ENCODE peak calls at places on chromosomes 7 and 10, in six cellular contexts. Z is uterus, M is Peyer's patch, X is Panc1, H is esophagus squamous epithelium, E is tibial artery. T is an unnamed sample. For H3K36me3, the result is how much of the 10 kb centered on the place peaks cover.

GRCh38 chr7:1763033-1763432 is 93.0 kb downstream of the ELFN1 start:
- DNase-seq in X (no peak), Z (no peak), M (no peak), H (no peak), E (no peak), T (no peak)

GRCh38 chr10:51063659-51064535 is 10.4 kb upstream of the PRKG1 start:
- DNase-seq in E (no peak), M (no peak), X (peak), H (no peak), Z (no peak), T (no peak)

GRCh38 chr10:124465003-124465776 is 3.6 kb downstream of the LHPP start:
- DNase-seq in H (no peak), X (no peak), Z (no peak), M (no peak), E (no peak), T (no peak)

GRCh38 chr10:92149261-92149660 is 141.6 kb downstream of the CPEB3 start:
- DNase-seq in X (no peak), E (no peak), Z (no peak), M (no peak), H (no peak), T (no peak)

GRCh38 chr7:76364198-76364584 is 5.4 kb upstream of the YWHAG start:
- DNase-seq in H (no peak), M (no peak), E (peak), Z (peak), X (no peak), T (peak)

GRCh38 chr7:151808296-151809155 is 68.4 kb downstream of the PRKAG2 start:
- DNase-seq in H (no peak), M (peak), Z (no peak), E (no peak), X (peak), T (peak)

GRCh38 chr10:130425881-130426435 is 289.8 kb downstream of the GLRX3 start:
- DNase-seq in H (no peak), Z (no peak), E (no peak), M (peak), X (no peak), T (no peak)

GRCh38 chr10:4662576-4663161 is 163.3 kb upstream of the AKR1E2 start:
- DNase-seq in E (peak), H (no peak), X (no peak), Z (no peak), M (no peak), T (no peak)

GRCh38 chr7:121798076-121798475 is 74.9 kb upstream of the PTPRZ1 start:
- DNase-seq in Z (no peak), E (no peak), M (no peak), H (no peak), X (no peak), T (no peak)

GRCh38 chr7:130998993-130999602 is 265.1 kb upstream of the KLF14 start:
- DNase-seq in Z (no peak), E (no peak), X (no peak), M (no peak), H (no peak), T (no peak)

GRCh38 chr10:18955041-18955440 is 93.6 kb upstream of the MALRD1 start:
- DNase-seq in E (no peak), Z (no peak), M (no peak), X (no peak), H (no peak), T (no peak)

GRCh38 chr7:85535974-85536729 is 349.3 kb upstream of the SEMA3D start:
- DNase-seq in X (no peak), E (no peak), Z (no peak), M (no peak), H (no peak), T (no peak)

GRCh38 chr7:86968618-86969017 is 90.8 kb downstream of the ELAPOR2 start:
- DNase-seq in E (no peak), H (no peak), Z (no peak), M (no peak), X (no peak), T (no peak)

GRCh38 chr7:43630466-43630865 is 47.6 kb downstream of the STK17A start:
- DNase-seq in M (no peak), H (no peak), Z (no peak), E (no peak), X (no peak), T (no peak)

GRCh38 chr10:86862786-86863185 is 94.6 kb downstream of the MMRN2 start:
- DNase-seq in X (no peak), E (no peak), H (no peak), Z (no peak), M (no peak), T (no peak)

GRCh38 chr10:129626801-129627434 is 159.9 kb downstream of the MGMT start:
- DNase-seq in M (no peak), X (no peak), H (no peak), E (no peak), Z (no peak), T (no peak)

GRCh38 chr10:44010873-44011602 is 362.4 kb upstream of the ZNF32 start:
- DNase-seq in X (no peak), M (no peak), E (no peak), H (no peak), Z (no peak), T (peak)

GRCh38 chr7:135661311-135662122 is 797 bp upstream of the STMP1 start:
- DNase-seq in M (peak), H (no peak), X (no peak), Z (no peak), E (no peak), T (no peak)

GRCh38 chr10:73863039-73863817 is 11.1 kb downstream of the CAMK2G start:
- DNase-seq in M (no peak), E (no peak), Z (no peak), H (no peak), X (no peak), T (no peak)

GRCh38 chr10:78817804-78818203 is 251.0 kb upstream of the ZMIZ1 start:
- DNase-seq in Z (no peak), M (no peak), H (no peak), E (no peak), X (no peak), T (no peak)

GRCh38 chr7:132575336-132575986 is 809 bp downstream of the PLXNA4 start:
- DNase-seq in X (no peak), M (peak), Z (peak), H (no peak), E (peak), T (no peak)

GRCh38 chr10:70656489-70656888 is 15.8 kb upstream of the ADAMTS14 start:
- DNase-seq in M (peak), E (no peak), X (peak), H (no peak), Z (no peak), T (peak)

GRCh38 chr7:140697447-140698143 is 1.1 kb downstream of the NDUFB2 start:
- DNase-seq in H (no peak), M (peak), E (no peak), X (no peak), Z (no peak), T (no peak)

GRCh38 chr7:3280445-3280844 is 20.6 kb upstream of the SDK1 start:
- DNase-seq in Z (no peak), H (no peak), M (no peak), E (no peak), X (no peak), T (no peak)

GRCh38 chr10:11264481-11265044 is 246.9 kb downstream of the CELF2 start:
- DNase-seq in E (no peak), M (no peak), H (no peak), X (no peak), Z (no peak), T (no peak)

GRCh38 chr10:11261687-11262086 is 244.0 kb downstream of the CELF2 start:
- DNase-seq in H (no peak), X (no peak), M (no peak), Z (no peak), E (no peak), T (no peak)

GRCh38 chr10:11262210-11263038 is 244.8 kb downstream of the CELF2 start:
- DNase-seq in M (no peak), H (no peak), X (no peak), E (no peak), Z (no peak), T (no peak)

GRCh38 chr10:11263767-11264166 is 246.1 kb downstream of the CELF2 start:
- DNase-seq in M (no peak), X (no peak), H (no peak), E (no peak), Z (no peak), T (no peak)

DNA sequence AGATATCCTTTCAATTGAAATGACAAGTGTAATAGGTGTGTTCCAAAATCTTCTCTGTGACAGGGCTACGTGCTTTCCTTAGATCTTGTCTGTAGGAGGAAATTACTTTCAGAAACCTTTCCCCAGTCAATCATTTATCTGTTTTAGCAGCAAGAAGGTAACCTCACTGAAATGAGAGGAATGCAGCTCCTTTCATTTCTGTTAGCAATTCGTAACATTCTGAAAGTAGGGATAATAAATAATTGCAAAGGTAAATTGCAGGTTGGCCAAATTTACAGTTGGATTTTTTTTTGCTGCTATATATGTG is 245.3 kb downstream of the CELF2 start:
- DNase-seq in E (no peak), Z (no peak), M (no peak), H (no peak), X (no peak), T (no peak)
- H3K36me3 ChIP-seq in E (under half), Z (under half), M (under half), H (under half), X (under half), T (under half)

DNA sequence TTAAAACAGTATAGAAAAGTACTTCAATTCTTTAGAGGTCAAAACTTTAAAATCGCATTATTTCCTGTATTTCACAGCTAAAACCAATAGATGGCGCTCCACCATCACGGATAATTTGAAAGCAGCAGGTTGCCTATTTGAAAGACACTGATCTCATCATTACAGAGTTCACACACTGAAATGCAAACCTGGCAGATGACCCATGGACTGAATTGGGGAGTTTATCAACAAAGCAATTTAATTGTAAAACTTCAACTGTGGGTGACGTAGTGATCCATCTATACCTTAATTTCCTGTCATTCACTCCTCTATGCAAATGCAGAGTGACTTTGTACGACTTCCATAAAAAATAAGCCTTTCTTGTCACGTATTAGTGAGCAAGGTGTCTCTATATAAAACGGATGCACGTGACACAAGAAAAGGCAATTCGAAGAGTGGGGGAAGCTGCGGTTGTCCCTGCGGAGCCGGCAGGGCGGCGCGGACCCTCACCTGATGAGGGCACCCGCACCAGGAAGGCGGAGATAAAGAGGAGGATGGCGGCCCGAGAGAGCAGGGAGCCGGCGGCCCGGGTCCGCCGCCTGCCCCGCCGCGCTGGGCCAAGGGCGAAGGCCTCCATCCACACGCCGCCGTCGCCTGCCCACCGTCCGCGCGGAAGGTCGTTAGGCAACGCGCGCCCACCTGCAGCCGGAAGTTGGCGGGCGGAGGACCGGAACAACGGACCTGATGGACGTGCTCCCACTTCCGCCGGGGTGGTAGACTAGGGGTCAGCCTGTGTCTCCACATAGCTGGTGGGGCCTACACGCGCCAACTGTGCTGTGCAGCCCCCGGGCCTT is at the start of gene ZPBP:
- DNase-seq in X (peak), E (no peak), H (no peak), Z (no peak), M (peak), T (no peak)
- H3K4me3 ChIP-seq in X (no peak), E (peak), H (peak), Z (peak), M (peak), T (peak)

DNA sequence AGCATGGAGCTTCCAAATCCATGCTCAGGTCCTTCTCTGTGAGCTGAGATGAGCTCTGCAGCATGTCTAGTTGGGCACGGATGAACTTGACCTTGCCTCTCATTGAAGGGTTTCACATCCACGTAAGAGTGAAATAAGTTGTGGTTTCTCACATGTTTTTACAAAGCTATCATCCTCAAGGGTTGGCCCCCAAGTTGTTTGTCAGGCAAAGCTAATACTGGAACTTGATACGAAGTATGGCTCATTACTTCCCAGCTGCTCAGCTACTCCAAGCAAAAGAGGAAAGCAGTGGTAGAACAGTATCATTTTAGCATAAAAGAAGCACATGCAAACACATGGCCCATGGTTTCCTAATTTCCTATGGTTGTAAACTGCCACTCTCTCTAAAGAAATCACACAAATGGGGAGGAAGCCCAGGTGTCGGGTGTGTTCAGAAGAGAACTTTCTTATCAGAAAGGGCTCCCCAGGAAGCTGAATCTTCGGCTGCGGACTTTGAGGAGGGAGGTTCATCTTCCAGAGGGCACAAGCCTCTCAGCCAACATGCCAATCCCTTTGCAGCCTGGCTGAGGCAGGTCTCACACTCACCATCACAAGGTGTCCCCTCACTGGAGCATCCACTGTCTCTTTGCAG is 45.3 kb downstream of the PDLIM1 start:
- DNase-seq in M (no peak), E (no peak), Z (no peak), X (no peak), H (no peak), T (no peak)
- H3K36me3 ChIP-seq in M (under half), E (half or more), Z (under half), X (under half), H (half or more), T (under half)

GRCh38 chr7:7562736-7563135 is 3.9 kb upstream of the MIOS start:
- DNase-seq in M (no peak), X (no peak), E (no peak), Z (no peak), H (no peak), T (no peak)

GRCh38 chr7:7563269-7563668 is 3.4 kb upstream of the MIOS start:
- DNase-seq in H (no peak), E (no peak), X (no peak), M (no peak), Z (no peak), T (no peak)

GRCh38 chr7:7563813-7564212 is 2.9 kb upstream of the MIOS start:
- DNase-seq in M (no peak), Z (no peak), E (no peak), X (no peak), H (no peak), T (no peak)

GRCh38 chr7:7565018-7565680 is 1.5 kb upstream of the MIOS start:
- DNase-seq in Z (no peak), X (no peak), M (no peak), H (no peak), E (no peak), T (no peak)

GRCh38 chr7:7564323-7564780 is 2.3 kb upstream of the MIOS start:
- DNase-seq in M (no peak), H (no peak), E (no peak), X (peak), Z (no peak), T (peak)
- H3K4me3 ChIP-seq in M (no peak), H (no peak), E (no peak), X (no peak), Z (no peak), T (no peak)